ENCODE peak calls at places on chromosomes 13 and 19, in ten cellular contexts. I, N, P, G, K, W, D, Z, C and T are unnamed samples.

GRCh38 chr13:103403814-103404213 is 337.6 kb upstream of the SLC10A2 start:
- DNase-seq in I (no peak), N (no peak), P (no peak), G (no peak), K (peak), W (no peak), D (no peak), Z (no peak), C (no peak), T (no peak)

GRCh38 chr19:55454787-55455243 is 6.6 kb downstream of the ISOC2 start:
- DNase-seq in I (peak), N (no peak), P (peak), G (no peak), K (no peak), W (no peak), D (no peak), Z (peak), C (no peak), T (peak)

GRCh38 chr19:14343286-14343685 is 38.0 kb upstream of the ADGRE5 start:
- DNase-seq in I (no peak), N (no peak), P (no peak), G (no peak), K (no peak), W (no peak), D (no peak), Z (no peak), C (no peak), T (no peak)

GRCh38 chr13:69641773-69642172 is 465.9 kb upstream of the ATXN8OS start:
- DNase-seq in I (no peak), N (no peak), P (no peak), G (no peak), K (peak), W (no peak), D (no peak), Z (no peak), C (no peak), T (no peak)

GRCh38 chr19:33673258-33673875 is 51.6 kb downstream of the CHST8 start:
- DNase-seq in I (no peak), N (no peak), P (no peak), G (no peak), K (no peak), W (peak), D (no peak), Z (no peak), C (no peak), T (no peak)

GRCh38 chr19:29678484-29679106 is 13.3 kb downstream of the PLEKHF1 start:
- DNase-seq in I (no peak), N (no peak), P (no peak), G (no peak), K (no peak), W (peak), D (no peak), Z (no peak), C (peak), T (no peak)

GRCh38 chr13:33236021-33236420 is 49.5 kb downstream of the STARD13 start:
- DNase-seq in I (peak), N (no peak), P (no peak), G (peak), K (no peak), W (no peak), D (no peak), Z (no peak), C (no peak), T (peak)

GRCh38 chr19:37304190-37304883 is 66.6 kb upstream of the ZNF527 start:
- DNase-seq in I (peak), N (no peak), P (peak), G (no peak), K (peak), W (no peak), D (no peak), Z (no peak), C (peak), T (no peak)

GRCh38 chr19:35775046-35775297 is 392 bp upstream of the ARHGAP33 start:
- DNase-seq in I (no peak), N (no peak), P (no peak), G (no peak), K (no peak), W (peak), D (no peak), Z (no peak), C (no peak), T (no peak)

GRCh38 chr19:9796113-9796773 is 22.6 kb downstream of the FBXL12 start:
- DNase-seq in I (peak), N (peak), P (peak), G (peak), K (peak), W (peak), D (peak), Z (peak), C (peak), T (peak)

GRCh38 chr13:39897636-39898035 is 242.2 kb downstream of the COG6 start:
- DNase-seq in I (no peak), N (peak), P (no peak), G (peak), K (no peak), W (no peak), D (no peak), Z (no peak), C (no peak), T (peak)

GRCh38 chr19:658916-659839 is 3.8 kb downstream of the RNF126 start:
- DNase-seq in I (peak), N (no peak), P (no peak), G (peak), K (no peak), W (no peak), D (no peak), Z (no peak), C (peak), T (peak)